ENCODE peak calls at places on chromosome 1, in eight cellular contexts. N, V, K, P, R, B, D and X are unnamed samples.

GRCh38 chr1:3497521-3497920 is 43.1 kb downstream of the ARHGEF16 start:
- DNase-seq in N (no peak), V (no peak), K (no peak), P (no peak), R (no peak), B (no peak), D (no peak), X (no peak)

GRCh38 chr1:27366411-27367159 is at the start of gene MAP3K6:
- DNase-seq in N (peak), V (peak), K (peak), P (peak), R (peak), B (peak), D (peak), X (peak)

GRCh38 chr1:160637065-160637464 is 9.8 kb downstream of the SLAMF1 start:
- DNase-seq in N (no peak), V (no peak), K (no peak), P (no peak), R (no peak), B (no peak), D (no peak), X (no peak)

GRCh38 chr1:172513480-172513879 is 19.5 kb upstream of the SUCO start:
- DNase-seq in N (no peak), V (no peak), K (no peak), P (no peak), R (no peak), B (no peak), D (no peak), X (no peak)

GRCh38 chr1:208239518-208240381 is 4.4 kb downstream of the PLXNA2 start:
- DNase-seq in N (no peak), V (no peak), K (peak), P (no peak), R (no peak), B (no peak), D (no peak), X (no peak)

GRCh38 chr1:63612971-63613370 is 19.8 kb downstream of the PGM1 start:
- DNase-seq in N (no peak), V (no peak), K (peak), P (no peak), R (no peak), B (no peak), D (no peak), X (no peak)

GRCh38 chr1:29516063-29516820 is 279.9 kb downstream of the PTPRU start:
- DNase-seq in N (no peak), V (no peak), K (no peak), P (no peak), R (no peak), B (no peak), D (no peak), X (peak)

GRCh38 chr1:201582261-201582951 is 43.5 kb downstream of the NAV1 start:
- DNase-seq in N (no peak), V (no peak), K (peak), P (no peak), R (peak), B (no peak), D (no peak), X (no peak)

GRCh38 chr1:64896546-64896945 is 69.8 kb downstream of the JAK1 start:
- DNase-seq in N (no peak), V (no peak), K (no peak), P (no peak), R (no peak), B (no peak), D (no peak), X (no peak)

GRCh38 chr1:107877092-107877491 is 87.9 kb downstream of the VAV3 start:
- DNase-seq in N (no peak), V (peak), K (no peak), P (no peak), R (no peak), B (no peak), D (no peak), X (no peak)

GRCh38 chr1:85343612-85344255 is 67.3 kb upstream of the BCL10 start:
- DNase-seq in N (no peak), V (no peak), K (no peak), P (no peak), R (peak), B (no peak), D (no peak), X (no peak)

GRCh38 chr1:39061951-39062350 is 35.8 kb downstream of the NDUFS5 start:
- DNase-seq in N (no peak), V (no peak), K (no peak), P (no peak), R (no peak), B (no peak), D (no peak), X (no peak)

GRCh38 chr1:58779837-58780585 is 3.8 kb downstream of the JUN start:
- DNase-seq in N (no peak), V (peak), K (peak), P (no peak), R (no peak), B (peak), D (peak), X (peak)

GRCh38 chr1:69540052-69540451 is 27.7 kb upstream of the LRRC7 start:
- DNase-seq in N (no peak), V (no peak), K (no peak), P (no peak), R (no peak), B (no peak), D (no peak), X (no peak)

GRCh38 chr1:172753964-172754363 is 95.1 kb downstream of the FASLG start:
- DNase-seq in N (no peak), V (no peak), K (no peak), P (no peak), R (no peak), B (no peak), D (no peak), X (no peak)

GRCh38 chr1:156247460-156248322 is at the start of gene PAQR6:
- DNase-seq in N (peak), V (no peak), K (peak), P (peak), R (no peak), B (no peak), D (peak), X (peak)

GRCh38 chr1:192810253-192810880 is 1.5 kb downstream of the RGS2 start:
- DNase-seq in N (no peak), V (no peak), K (peak), P (no peak), R (no peak), B (no peak), D (peak), X (no peak)

GRCh38 chr1:97190326-97190725 is 468.7 kb downstream of the PTBP2 start:
- DNase-seq in N (no peak), V (no peak), K (no peak), P (no peak), R (no peak), B (no peak), D (no peak), X (no peak)

GRCh38 chr1:67825596-67825995 is 7.7 kb downstream of the GNG12 start:
- DNase-seq in N (no peak), V (no peak), K (no peak), P (no peak), R (no peak), B (no peak), D (no peak), X (no peak)

GRCh38 chr1:244012232-244012631 is 38.9 kb upstream of the ZBTB18 start:
- DNase-seq in N (peak), V (no peak), K (peak), P (peak), R (peak), B (no peak), D (peak), X (no peak)

GRCh38 chr1:152870831-152871730 is 7.0 kb upstream of the SMCP start:
- DNase-seq in N (no peak), V (no peak), K (peak), P (no peak), R (peak), B (peak), D (no peak), X (peak)

GRCh38 chr1:111818081-111818480 is 62.4 kb downstream of the DDX20 start:
- DNase-seq in N (no peak), V (peak), K (no peak), P (no peak), R (no peak), B (no peak), D (no peak), X (no peak)

GRCh38 chr1:204084247-204084772 is 11.4 kb downstream of the SOX13 start:
- DNase-seq in N (no peak), V (peak), K (peak), P (peak), R (no peak), B (no peak), D (peak), X (peak)

GRCh38 chr1:22747021-22747734 is 36.5 kb downstream of the EPHB2 start:
- DNase-seq in N (no peak), V (peak), K (no peak), P (no peak), R (peak), B (no peak), D (no peak), X (no peak)

GRCh38 chr1:43311521-43311920 is 10.7 kb downstream of the TIE1 start:
- DNase-seq in N (no peak), V (no peak), K (no peak), P (no peak), R (no peak), B (no peak), D (no peak), X (no peak)

GRCh38 chr1:77412069-77412793 is 130.4 kb downstream of the AK5 start:
- DNase-seq in N (no peak), V (no peak), K (no peak), P (no peak), R (no peak), B (no peak), D (no peak), X (no peak)

GRCh38 chr1:230067871-230068814 is 1.1 kb downstream of the GALNT2 start:
- DNase-seq in N (peak), V (no peak), K (peak), P (peak), R (peak), B (peak), D (peak), X (no peak)

GRCh38 chr1:1120866-1121563 is 5.1 kb upstream of the C1orf159 start:
- DNase-seq in N (no peak), V (no peak), K (peak), P (peak), R (no peak), B (no peak), D (no peak), X (no peak)

GRCh38 chr1:110515896-110516295 is 3.1 kb downstream of the KCNA10 start:
- DNase-seq in N (no peak), V (no peak), K (no peak), P (no peak), R (no peak), B (no peak), D (no peak), X (no peak)

GRCh38 chr1:162688931-162689330 is 56.7 kb downstream of the DDR2 start:
- DNase-seq in N (no peak), V (no peak), K (no peak), P (no peak), R (no peak), B (no peak), D (no peak), X (no peak)

GRCh38 chr1:160826546-160826945 is 30.6 kb downstream of the LY9 start:
- DNase-seq in N (no peak), V (no peak), K (no peak), P (no peak), R (no peak), B (no peak), D (no peak), X (no peak)

GRCh38 chr1:110617116-110617515 is 11.0 kb upstream of the KCNA2 start:
- DNase-seq in N (no peak), V (no peak), K (peak), P (no peak), R (no peak), B (no peak), D (no peak), X (no peak)

GRCh38 chr1:167161762-167162161 is 58.9 kb upstream of the POU2F1 start:
- DNase-seq in N (no peak), V (no peak), K (no peak), P (no peak), R (no peak), B (no peak), D (no peak), X (no peak)

GRCh38 chr1:67535474-67535873 is 105.3 kb upstream of the SERBP1 start:
- DNase-seq in N (peak), V (peak), K (peak), P (peak), R (peak), B (peak), D (peak), X (peak)

GRCh38 chr1:53408755-53409129 is 50.5 kb upstream of the DMRTB1 start:
- DNase-seq in N (no peak), V (no peak), K (no peak), P (no peak), R (no peak), B (no peak), D (no peak), X (no peak)

GRCh38 chr1:221637641-221638041 is 104.2 kb downstream of the DUSP10 start:
- DNase-seq in N (no peak), V (peak), K (no peak), P (no peak), R (peak), B (no peak), D (peak), X (no peak)

GRCh38 chr1:3495776-3496745 is 41.6 kb downstream of the ARHGEF16 start:
- DNase-seq in N (no peak), V (no peak), K (no peak), P (no peak), R (no peak), B (no peak), D (no peak), X (no peak)